ENCODE peak calls at places on chromosomes 7 and 10, in ten cellular contexts. A, T, Q, Z, H, K, W, X, E and B are unnamed samples.

GRCh38 chr7:43856996-43857395 is 12.3 kb downstream of the MRPS24 start:
- DNase-seq in A (no peak), T (no peak), Q (peak; percentile 19), Z (no peak), H (no peak), K (no peak), W (no peak), X (no peak), E (no peak), B (no peak)

GRCh38 chr7:108222236-108222892 is 92.2 kb upstream of the LAMB4 start:
- DNase-seq in A (no peak), T (no peak), Q (peak; percentile 13), Z (no peak), H (no peak), K (no peak), W (no peak), X (no peak), E (no peak), B (no peak)

GRCh38 chr7:135414208-135414607 is 95.7 kb downstream of the CNOT4 start:
- DNase-seq in A (no peak), T (no peak), Q (no peak), Z (no peak), H (no peak), K (no peak), W (no peak), X (no peak), E (no peak), B (no peak)

GRCh38 chr10:78451592-78451991 is 417.9 kb downstream of the RPS24 start:
- DNase-seq in A (no peak), T (no peak), Q (no peak), Z (peak; percentile 15), H (no peak), K (no peak), W (peak; percentile 47), X (no peak), E (no peak), B (peak; percentile 67)

GRCh38 chr10:130770018-130770630 is 541.4 kb downstream of the TCERG1L start:
- DNase-seq in A (no peak), T (no peak), Q (no peak), Z (no peak), H (no peak), K (no peak), W (no peak), X (no peak), E (no peak), B (no peak)

GRCh38 chr7:24728503-24729364 is 28.5 kb downstream of the GSDME start:
- DNase-seq in A (no peak), T (no peak), Q (no peak), Z (no peak), H (no peak), K (no peak), W (peak; percentile 45), X (no peak), E (no peak), B (no peak)

GRCh38 chr10:87678302-87678701 is 18.6 kb downstream of the PAPSS2 start:
- DNase-seq in A (no peak), T (no peak), Q (no peak), Z (no peak), H (no peak), K (no peak), W (no peak), X (no peak), E (no peak), B (no peak)

GRCh38 chr10:78338717-78339116 is 305.1 kb downstream of the RPS24 start:
- DNase-seq in A (no peak), T (no peak), Q (no peak), Z (no peak), H (no peak), K (no peak), W (no peak), X (no peak), E (no peak), B (no peak)

GRCh38 chr7:104902183-104902582 is 111.8 kb upstream of the KMT2E start:
- DNase-seq in A (no peak), T (no peak), Q (no peak), Z (no peak), H (no peak), K (no peak), W (no peak), X (no peak), E (no peak), B (no peak)

GRCh38 chr7:100683659-100684533 is 10.2 kb downstream of the GIGYF1 start:
- DNase-seq in A (no peak), T (no peak), Q (no peak), Z (no peak), H (no peak), K (no peak), W (no peak), X (no peak), E (no peak), B (no peak)

GRCh38 chr7:70035955-70036354 is 437.7 kb downstream of the AUTS2 start:
- DNase-seq in A (no peak), T (no peak), Q (no peak), Z (no peak), H (no peak), K (no peak), W (no peak), X (no peak), E (no peak), B (no peak)

GRCh38 chr10:36111676-36112075 is 469.6 kb upstream of the FZD8 start:
- DNase-seq in A (no peak), T (no peak), Q (no peak), Z (no peak), H (no peak), K (no peak), W (no peak), X (no peak), E (no peak), B (no peak)

GRCh38 chr7:44415510-44415909 is 74.9 kb downstream of the NUDCD3 start:
- DNase-seq in A (no peak), T (no peak), Q (no peak), Z (no peak), H (no peak), K (no peak), W (no peak), X (no peak), E (no peak), B (no peak)

GRCh38 chr10:86334515-86335085 is 32.0 kb downstream of the GRID1 start:
- DNase-seq in A (no peak), T (no peak), Q (peak; percentile 39), Z (no peak), H (no peak), K (no peak), W (no peak), X (no peak), E (no peak), B (no peak)

GRCh38 chr10:51910189-51910588 is 210.8 kb upstream of the CSTF2T start:
- DNase-seq in A (no peak), T (no peak), Q (no peak), Z (no peak), H (no peak), K (no peak), W (no peak), X (no peak), E (no peak), B (no peak)

GRCh38 chr7:116772423-116772852 is 89.9 kb upstream of the CAPZA2 start:
- DNase-seq in A (no peak), T (no peak), Q (peak; percentile 84), Z (no peak), H (no peak), K (no peak), W (no peak), X (no peak), E (no peak), B (no peak)

GRCh38 chr10:30820282-30820991 is 190.9 kb upstream of the LYZL2 start:
- DNase-seq in A (no peak), T (no peak), Q (no peak), Z (no peak), H (no peak), K (no peak), W (no peak), X (no peak), E (no peak), B (no peak)

GRCh38 chr7:157228864-157229422 is 90.2 kb downstream of the UBE3C start:
- DNase-seq in A (no peak), T (no peak), Q (peak; percentile 45), Z (peak; percentile 45), H (no peak), K (no peak), W (no peak), X (no peak), E (peak; percentile 7), B (no peak)

GRCh38 chr10:66837990-66838389 is 87.8 kb upstream of the LRRTM3 start:
- DNase-seq in A (no peak), T (no peak), Q (no peak), Z (no peak), H (no peak), K (no peak), W (no peak), X (no peak), E (no peak), B (no peak)

GRCh38 chr7:7321681-7322080 is 139.3 kb downstream of the C1GALT1 start:
- DNase-seq in A (no peak), T (no peak), Q (peak; percentile 91), Z (no peak), H (no peak), K (no peak), W (no peak), X (no peak), E (no peak), B (no peak)

GRCh38 chr10:129872001-129872400 is 92.1 kb downstream of the EBF3 start:
- DNase-seq in A (no peak), T (no peak), Q (no peak), Z (no peak), H (no peak), K (no peak), W (no peak), X (no peak), E (no peak), B (no peak)